ENCODE peak calls at places on chromosome 11, in ten cellular contexts. P is fibroblast of lung; N is body of pancreas; S is adipocyte; V is stomach; C is tibial nerve; R is PC-3; X is cardiac muscle cell; K is thoracic aorta; I is effector memory CD4-positive, alpha-beta T cell. H is an unnamed sample.

GRCh38 chr11:71466358-71466757 is 13.4 kb downstream of the NADSYN1 start:
- DNase-seq in P (no peak), N (no peak), S (no peak), V (no peak), C (no peak), R (no peak), X (no peak), K (no peak), I (no peak), H (no peak)

GRCh38 chr11:34345012-34345804 is 12.6 kb downstream of the ABTB2 start:
- DNase-seq in P (peak; percentile 96), N (peak; percentile 29), S (peak; percentile 66), V (peak; percentile 49), C (peak; percentile 41), R (peak; percentile 95), X (no peak), K (no peak), I (no peak), H (no peak)

GRCh38 chr11:65434667-65435179 is 12.1 kb downstream of the NEAT1 start:
- DNase-seq in P (no peak), N (no peak), S (peak; percentile 14), V (no peak), C (no peak), R (no peak), X (no peak), K (no peak), I (no peak), H (no peak)

GRCh38 chr11:32231909-32232493 is 141.1 kb downstream of the RCN1 start:
- DNase-seq in P (peak; percentile 20), N (peak; percentile 8), S (peak; percentile 4), V (no peak), C (no peak), R (peak; percentile 62), X (peak; percentile 46), K (no peak), I (no peak), H (no peak)

GRCh38 chr11:69520186-69520585 is 38.7 kb downstream of the LINC01488 start:
- DNase-seq in P (no peak), N (no peak), S (no peak), V (no peak), C (no peak), R (no peak), X (no peak), K (no peak), I (no peak), H (no peak)

GRCh38 chr11:69138265-69138664 is 17.5 kb upstream of the SMIM38 start:
- DNase-seq in P (peak; percentile 91), N (no peak), S (peak; percentile 27), V (peak; percentile 51), C (no peak), R (peak; percentile 65), X (no peak), K (no peak), I (no peak), H (no peak)

GRCh38 chr11:96311120-96311568 is 31.9 kb downstream of the MAML2 start:
- DNase-seq in P (peak; percentile 85), N (no peak), S (peak; percentile 81), V (no peak), C (no peak), R (peak; percentile 78), X (no peak), K (no peak), I (no peak), H (no peak)

GRCh38 chr11:35811783-35812182 is 132.1 kb upstream of the LDLRAD3 start:
- DNase-seq in P (no peak), N (peak; percentile 19), S (no peak), V (no peak), C (no peak), R (no peak), X (no peak), K (no peak), I (no peak), H (no peak)

DNA sequence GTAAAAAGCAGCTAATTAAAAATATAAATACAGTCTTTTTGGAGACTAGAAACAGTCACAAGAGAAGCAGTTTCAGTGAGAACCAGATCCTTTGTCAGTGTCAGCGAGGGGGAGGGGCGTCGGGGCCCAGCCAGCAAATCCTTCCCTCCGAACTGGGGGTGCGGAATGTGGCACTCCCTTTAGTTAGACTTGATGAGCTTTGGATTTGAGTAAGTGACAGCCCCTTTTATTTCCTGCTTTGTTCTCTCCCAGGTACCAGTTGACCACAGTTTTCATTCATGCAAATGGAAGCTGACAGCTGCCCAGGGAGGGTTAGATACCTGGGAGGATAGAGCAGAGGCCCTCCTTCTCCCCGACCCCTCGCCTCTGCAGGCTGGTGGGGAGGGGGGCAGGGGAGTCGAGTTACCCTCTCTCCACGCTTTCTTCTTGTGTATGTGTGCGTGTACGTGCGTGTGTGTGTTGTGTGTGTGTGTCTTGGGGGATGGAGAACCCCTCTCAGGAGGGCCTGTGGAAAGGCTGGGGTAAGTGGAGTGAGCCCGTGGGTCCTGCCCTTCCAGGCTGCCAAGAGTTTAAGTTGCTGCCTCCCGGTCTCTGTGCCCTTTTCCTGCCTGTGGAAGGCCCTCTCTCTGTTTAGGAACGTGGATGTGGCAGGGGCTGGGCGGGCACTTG is 38.3 kb downstream of the PTPRJ start:
- DNase-seq in P (peak; percentile 35), N (no peak), S (no peak), V (no peak), C (no peak), R (no peak), X (peak; percentile 26), K (no peak), I (no peak), H (no peak)
- H3K4me3 ChIP-seq in P (no peak overlapping the region), N (no peak overlapping the region), S (no peak overlapping the region), V (no peak overlapping the region), C (no peak overlapping the region), R (no peak overlapping the region), X (no peak overlapping the region), K (peak overlapping the region; percentile 19), I (no peak overlapping the region), H (no peak overlapping the region)

DNA sequence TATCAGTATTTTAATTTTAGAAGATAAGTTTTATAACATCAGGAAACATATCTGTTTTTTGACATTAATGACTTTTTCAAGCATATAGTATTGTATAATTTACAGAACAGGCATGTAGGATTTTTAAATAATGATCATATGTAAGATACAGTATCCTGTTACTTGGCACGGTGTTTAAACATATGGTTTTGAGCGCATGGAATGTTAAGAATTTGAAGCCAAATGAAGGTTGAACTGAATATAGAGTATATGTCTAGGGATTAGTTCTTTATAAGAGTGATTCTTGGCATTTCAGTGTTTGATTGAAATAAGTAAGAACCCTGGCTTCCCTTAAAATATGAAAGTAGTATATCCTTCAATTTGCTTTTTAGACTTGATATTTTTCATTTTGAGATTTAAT is 8.6 kb downstream of the CCDC81 start:
- DNase-seq in P (no peak), N (no peak), S (peak; percentile 64), V (no peak), C (no peak), R (no peak), X (no peak), K (no peak), I (no peak), H (no peak)
- H3K4me1 ChIP-seq in P (no peaks in the 10 kb centered on the region), N (no peaks in the 10 kb centered on the region), S (peaks cover 6% of the 10 kb centered on the region), V (no peaks in the 10 kb centered on the region), C (no peaks in the 10 kb centered on the region), R (no peaks in the 10 kb centered on the region), X (no peaks in the 10 kb centered on the region), K (no peaks in the 10 kb centered on the region), I (no peaks in the 10 kb centered on the region), H (no peaks in the 10 kb centered on the region)

GRCh38 chr11:121652982-121653381 is 200.2 kb upstream of the SORL1-AS1 start:
- DNase-seq in P (peak; percentile 38), N (no peak), S (peak; percentile 50), V (no peak), C (no peak), R (peak; percentile 30), X (peak; percentile 49), K (no peak), I (no peak), H (no peak)

GRCh38 chr11:121656333-121657090 is 203.7 kb upstream of the SORL1-AS1 start:
- DNase-seq in P (peak; percentile 39), N (no peak), S (no peak), V (no peak), C (no peak), R (no peak), X (no peak), K (no peak), I (no peak), H (peak; percentile 91)

GRCh38 chr11:121655481-121656332 is 202.9 kb upstream of the SORL1-AS1 start:
- DNase-seq in P (peak; percentile 97), N (peak; percentile 87), S (peak; percentile 98), V (peak; percentile 82), C (peak; percentile 79), R (peak; percentile 89), X (peak; percentile 88), K (peak; percentile 72), I (peak; percentile 4), H (no peak)

GRCh38 chr11:121657191-121657590 is 204.4 kb upstream of the SORL1-AS1 start:
- DNase-seq in P (no peak), N (no peak), S (no peak), V (no peak), C (no peak), R (no peak), X (no peak), K (no peak), I (no peak), H (no peak)

DNA sequence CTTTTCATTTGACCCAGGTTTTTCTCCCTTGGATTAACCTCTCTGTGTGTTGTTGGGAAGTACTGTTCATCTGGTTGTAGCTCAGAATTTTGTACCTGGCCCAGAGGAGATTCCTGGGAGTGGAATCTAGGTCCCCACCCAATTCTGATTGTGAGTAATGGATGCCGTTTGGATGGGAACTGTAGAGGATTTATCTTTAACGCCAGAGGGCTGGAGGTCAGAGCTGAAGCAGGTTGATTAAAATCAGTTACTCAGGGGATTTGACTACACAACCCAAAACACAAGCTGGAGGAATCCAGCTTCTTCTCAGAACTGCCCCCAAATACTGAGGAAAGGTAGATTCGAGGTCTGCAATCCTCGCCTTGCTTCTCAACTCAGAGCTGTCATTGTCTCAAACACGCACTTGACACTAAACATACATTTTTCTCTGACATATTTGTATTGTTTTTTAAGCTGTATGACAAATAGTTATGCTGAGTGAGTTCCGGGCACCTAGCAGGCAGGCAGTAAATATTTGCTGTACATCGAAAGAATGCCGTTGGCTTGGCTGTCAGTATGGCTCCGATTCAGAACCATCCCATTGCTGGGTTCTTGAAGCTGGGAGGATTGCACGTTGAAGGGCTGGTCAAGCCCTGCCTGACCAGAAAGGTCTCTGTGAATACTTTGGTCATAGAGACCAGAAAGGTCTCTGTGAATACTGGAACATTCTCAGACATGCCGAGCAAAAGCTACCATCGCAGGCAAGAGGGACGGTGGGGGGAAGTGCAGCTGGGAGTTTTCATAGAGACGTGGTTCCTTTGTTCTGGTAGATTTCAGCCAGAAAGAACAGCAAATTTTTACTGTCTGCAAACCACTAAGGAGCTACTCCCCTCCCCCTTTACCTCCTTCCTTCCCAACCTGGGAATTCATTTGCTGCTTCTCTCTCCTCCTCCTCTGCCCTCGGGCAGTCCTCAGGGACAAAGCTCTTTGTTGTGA is 202.0 kb upstream of the SORL1-AS1 start:
- DNase-seq in P (peak; percentile 51), N (no peak), S (peak; percentile 62), V (no peak), C (no peak), R (peak; percentile 83), X (no peak), K (no peak), I (no peak), H (no peak)
- H3K4me3 ChIP-seq in P (peak overlapping the region; percentile 45), N (no peak overlapping the region), S (peak overlapping the region; percentile 87), V (peak overlapping the region; percentile 50), C (peak overlapping the region; percentile 55), R (peak overlapping the region; percentile 70), X (peak overlapping the region; percentile 21), K (peak overlapping the region; percentile 78), I (peak overlapping the region; percentile 60), H (peak overlapping the region; percentile 40)

GRCh38 chr11:113090716-113091577 is 129.7 kb downstream of the NCAM1 start:
- DNase-seq in P (no peak), N (no peak), S (no peak), V (no peak), C (no peak), R (peak; percentile 25), X (no peak), K (no peak), I (no peak), H (no peak)

GRCh38 chr11:113091578-113091844 is 130.3 kb downstream of the NCAM1 start:
- DNase-seq in P (no peak), N (no peak), S (no peak), V (no peak), C (no peak), R (no peak), X (no peak), K (no peak), I (no peak), H (no peak)

GRCh38 chr11:113096661-113097060 is 135.4 kb downstream of the NCAM1 start:
- DNase-seq in P (no peak), N (no peak), S (no peak), V (no peak), C (no peak), R (no peak), X (no peak), K (no peak), I (no peak), H (no peak)
- H3K4me1 ChIP-seq in P (no peaks in the 10 kb centered on the region), N (no peaks in the 10 kb centered on the region), S (peaks cover 3% of the 10 kb centered on the region), V (no peaks in the 10 kb centered on the region), C (no peaks in the 10 kb centered on the region), R (no peaks in the 10 kb centered on the region), X (peaks cover 18% of the 10 kb centered on the region), K (no peaks in the 10 kb centered on the region), I (no peaks in the 10 kb centered on the region), H (no peaks in the 10 kb centered on the region)